ENCODE peak calls at places on chromosome 15, in six cellular contexts. X is NCI-H69, F is HTR-8/SVneo, N is activated T-helper 1 cell treated with Interleukin-2 at 50 U/mL for 16 hours, P is T-helper 9 cell, T is non-pigmented ciliary epithelial cell. U is an unnamed sample.

GRCh38 chr15:38517312-38517711 is 47.3 kb downstream of the RASGRP1 start:
- DNase-seq in N (no peak), P (no peak), F (no peak), T (no peak), X (no peak), U (no peak)

GRCh38 chr15:45064386-45064785 is 41.4 kb downstream of the SORD start:
- DNase-seq in P (no peak), X (no peak), N (no peak), T (peak; percentile 9), F (no peak), U (no peak)

GRCh38 chr15:65092046-65092770 is 15.7 kb downstream of the KBTBD13 start:
- DNase-seq in N (no peak), T (no peak), X (no peak), F (no peak), P (no peak), U (no peak)

GRCh38 chr15:31870336-31871158 is 159.8 kb upstream of the CHRNA7 start:
- DNase-seq in F (peak; percentile 75), X (peak; percentile 96), T (peak; percentile 10), P (peak; percentile 81), N (peak; percentile 83), U (peak; percentile 88)

GRCh38 chr15:66573719-66574641 is 8.2 kb upstream of the LCTL start:
- DNase-seq in T (no peak), P (no peak), F (no peak), X (no peak), N (no peak), U (no peak)

GRCh38 chr15:24675332-24676144 is at the start of gene NPAP1:
- DNase-seq in T (no peak), N (no peak), X (no peak), F (no peak), P (no peak), U (no peak)

GRCh38 chr15:29934251-29934650 is 112.0 kb upstream of the TJP1 start:
- DNase-seq in N (no peak), X (no peak), P (no peak), T (no peak), F (no peak), U (no peak)

GRCh38 chr15:33242165-33242564 is 47.7 kb upstream of the FMN1 start:
- DNase-seq in P (no peak), X (peak; percentile 33), T (no peak), N (no peak), F (no peak), U (no peak)

GRCh38 chr15:89391685-89392257 is 57.1 kb upstream of the POLG start:
- DNase-seq in P (no peak), N (no peak), X (no peak), T (no peak), F (no peak), U (no peak)

GRCh38 chr15:52252781-52253180 is 42.8 kb downstream of the MYO5C start:
- DNase-seq in N (no peak), P (no peak), F (peak; percentile 74), X (no peak), T (peak; percentile 83), U (no peak)

GRCh38 chr15:58487041-58487723 is 55.4 kb downstream of the LIPC start:
- DNase-seq in F (no peak), T (no peak), X (peak; percentile 75), P (no peak), N (no peak), U (no peak)

GRCh38 chr15:71093089-71094024 is 21.9 kb upstream of the THSD4 start:
- DNase-seq in T (no peak), P (no peak), N (no peak), F (peak; percentile 77), X (peak; percentile 51), U (no peak)

GRCh38 chr15:67415186-67415585 is 105.7 kb upstream of the C15orf61 start:
- DNase-seq in X (no peak), F (no peak), T (no peak), P (no peak), N (no peak), U (no peak)

GRCh38 chr15:68951813-68952212 is 21.5 kb downstream of the SPESP1 start:
- DNase-seq in F (no peak), T (no peak), X (no peak), P (no peak), N (no peak), U (no peak)

U was measured in NCI-H1417 treated with DMSO at 0.1 percent for 48 hours.